ENCODE peak calls at places on chromosomes 6 and 20, in four cellular contexts. W is iris pigment epithelial cell, F is spleen, A is colonic mucosa. P is an unnamed sample.

GRCh38 chr6:13908955-13909381 is 15.8 kb upstream of the RNF182 start:
- DNase-seq in F (no peak), W (peak), A (peak), P (no peak)

GRCh38 chr6:144931172-144932035 is 646.3 kb downstream of the UTRN start:
- DNase-seq in W (peak), F (no peak), A (peak), P (no peak)

GRCh38 chr6:167684276-167685104 is 142.2 kb upstream of the AFDN start:
- DNase-seq in W (no peak), F (no peak), A (peak), P (peak)

GRCh38 chr6:42007753-42008528 is 42.4 kb upstream of the TAF8 start:
- DNase-seq in F (peak), A (no peak), W (no peak), P (peak)

GRCh38 chr6:129818251-129818650 is 42.9 kb downstream of the TMEM244 start:
- DNase-seq in A (no peak), W (no peak), F (no peak), P (no peak)

GRCh38 chr6:130587778-130588520 is 222.1 kb downstream of the TMEM200A start:
- DNase-seq in W (peak), F (no peak), A (no peak), P (no peak)

GRCh38 chr6:48962041-48962440 is 501.0 kb downstream of the MMUT start:
- DNase-seq in W (no peak), F (no peak), A (no peak), P (no peak)

GRCh38 chr6:36959555-36960250 is 5.2 kb downstream of the PI16 start:
- DNase-seq in A (no peak), W (no peak), F (peak), P (no peak)

GRCh38 chr6:36028088-36028886 is 679 bp downstream of the MAPK14 start:
- DNase-seq in F (peak), A (peak), W (peak), P (peak)

GRCh38 chr20:13819885-13820645 is 35.2 kb downstream of the NDUFAF5 start:
- DNase-seq in A (peak), W (peak), F (no peak), P (no peak)

GRCh38 chr6:155201461-155202226 is 62.2 kb upstream of the CLDN20 start:
- DNase-seq in F (no peak), W (peak), A (no peak), P (no peak)

GRCh38 chr6:33568826-33569570 is 11.1 kb downstream of the BAK1 start:
- DNase-seq in A (no peak), F (no peak), W (no peak), P (no peak)

GRCh38 chr6:29016559-29017427 is 11.7 kb upstream of the ZNF311 start:
- DNase-seq in A (peak), F (peak), W (peak), P (peak)

GRCh38 chr6:113586966-113587699 is 270.0 kb upstream of the MARCKS start:
- DNase-seq in W (no peak), A (no peak), F (no peak), P (no peak)

GRCh38 chr20:61397146-61397545 is 145.1 kb downstream of the CDH4 start:
- DNase-seq in A (no peak), F (peak), W (no peak), P (no peak)

GRCh38 chr6:86856937-86857563 is 80.3 kb upstream of the HTR1E start:
- DNase-seq in F (no peak), W (peak), A (peak), P (no peak)

GRCh38 chr6:149337330-149337729 is 19.8 kb downstream of the TAB2 start:
- DNase-seq in A (no peak), F (no peak), W (peak), P (no peak)

GRCh38 chr6:83096791-83097190 is 29.3 kb downstream of the DOP1A start:
- DNase-seq in A (no peak), W (peak), F (no peak), P (no peak)

GRCh38 chr6:47733879-47734558 is 35.6 kb downstream of the ADGRF4 start:
- DNase-seq in F (no peak), A (peak), W (peak), P (no peak)

GRCh38 chr6:12522347-12522746 is 194.2 kb upstream of the PHACTR1 start:
- DNase-seq in F (no peak), A (no peak), W (peak), P (no peak)

GRCh38 chr6:93678841-93679454 is 259.6 kb upstream of the EPHA7 start:
- DNase-seq in W (peak), F (no peak), A (no peak), P (no peak)

GRCh38 chr6:101689695-101690094 is 296.2 kb downstream of the GRIK2 start:
- DNase-seq in A (no peak), W (no peak), F (no peak), P (no peak)

GRCh38 chr6:6915219-6915618 is 192.5 kb upstream of the RREB1 start:
- DNase-seq in F (no peak), A (no peak), W (peak), P (no peak)